ENCODE peak calls at places on chromosome 21, in six cellular contexts. E is fibroblast of lung; Y is lower lobe of right lung; V is OCI-LY7; L is CD4-positive, CD25-positive, alpha-beta regulatory T cell; O is esophagus squamous epithelium. S is an unnamed sample.

GRCh38 chr21:17548262-17548661 is 35.4 kb downstream of the CXADR start:
- DNase-seq in E (no peak), Y (no peak), V (no peak), L (no peak), O (no peak), S (no peak)

GRCh38 chr21:45390121-45390751 is 14.7 kb upstream of the COL18A1 start:
- DNase-seq in E (no peak), Y (peak; percentile 38), V (no peak), L (no peak), O (no peak), S (no peak)

GRCh38 chr21:18772404-18772803 is 368.8 kb upstream of the TMPRSS15 start:
- DNase-seq in E (peak; percentile 66), Y (no peak), V (no peak), L (no peak), O (no peak), S (no peak)

GRCh38 chr21:29365636-29366305 is 67.0 kb downstream of the BACH1 start:
- DNase-seq in E (no peak), Y (no peak), V (no peak), L (no peak), O (no peak), S (no peak)

GRCh38 chr21:33308586-33309490 is 15.9 kb upstream of the IFNAR1 start:
- DNase-seq in E (peak; percentile 21), Y (no peak), V (peak; percentile 100), L (no peak), O (no peak), S (peak; percentile 79)

GRCh38 chr21:36265431-36265830 is 54.6 kb upstream of the MORC3 start:
- DNase-seq in E (no peak), Y (no peak), V (no peak), L (no peak), O (no peak), S (no peak)

GRCh38 chr21:43645414-43645891 is 13.8 kb downstream of the HSF2BP start:
- DNase-seq in E (peak; percentile 78), Y (no peak), V (peak; percentile 56), L (no peak), O (no peak), S (peak; percentile 97)

GRCh38 chr21:18253809-18254208 is 9.2 kb downstream of the CHODL start:
- DNase-seq in E (no peak), Y (no peak), V (no peak), L (no peak), O (no peak), S (no peak)

GRCh38 chr21:14836950-14837349 is 227.8 kb downstream of the NRIP1 start:
- DNase-seq in E (peak; percentile 49), Y (no peak), V (no peak), L (no peak), O (no peak), S (no peak)

GRCh38 chr21:30444204-30444603 is 4.1 kb downstream of the KRTAP15-1 start:
- DNase-seq in E (no peak), Y (no peak), V (no peak), L (no peak), O (no peak), S (no peak)

GRCh38 chr21:40685121-40685630 is 161.8 kb downstream of the DSCAM start:
- DNase-seq in E (no peak), Y (no peak), V (no peak), L (no peak), O (no peak), S (no peak)

GRCh38 chr21:30646904-30647303 is 4.2 kb downstream of the KRTAP20-3 start:
- DNase-seq in E (no peak), Y (no peak), V (no peak), L (no peak), O (no peak), S (no peak)

GRCh38 chr21:31235671-31236450 is 108.2 kb downstream of the TIAM1 start:
- DNase-seq in E (peak; percentile 71), Y (no peak), V (no peak), L (no peak), O (no peak), S (no peak)

GRCh38 chr21:20814090-20814489 is 184.1 kb upstream of the NCAM2 start:
- DNase-seq in E (no peak), Y (no peak), V (no peak), L (no peak), O (no peak), S (no peak)

GRCh38 chr21:18138507-18138906 is 106.1 kb upstream of the CHODL start:
- DNase-seq in E (no peak), Y (no peak), V (no peak), L (no peak), O (no peak), S (no peak)

GRCh38 chr21:39754811-39755210 is 9.8 kb downstream of the IGSF5 start:
- DNase-seq in E (no peak), Y (no peak), V (no peak), L (no peak), O (no peak), S (no peak)

GRCh38 chr21:38377165-38378093 is 120.6 kb downstream of the KCNJ15 start:
- DNase-seq in E (no peak), Y (no peak), V (no peak), L (no peak), O (no peak), S (no peak)

GRCh38 chr21:38379171-38379570 is 119.1 kb downstream of the ERG start:
- DNase-seq in E (no peak), Y (no peak), V (no peak), L (no peak), O (no peak), S (no peak)

GRCh38 chr21:38380391-38381137 is 117.7 kb downstream of the ERG start:
- DNase-seq in E (peak; percentile 25), Y (no peak), V (no peak), L (no peak), O (no peak), S (peak; percentile 17)

GRCh38 chr21:38376693-38377092 is 119.9 kb downstream of the KCNJ15 start:
- DNase-seq in E (no peak), Y (no peak), V (no peak), L (no peak), O (no peak), S (no peak)

GRCh38 chr21:38376235-38376634 is 119.4 kb downstream of the KCNJ15 start:
- DNase-seq in E (no peak), Y (peak; percentile 54), V (no peak), L (no peak), O (no peak), S (no peak)
- H3K4me3 ChIP-seq in E (no peak overlapping the region), Y (peak overlapping the region; percentile 42), V (no peak overlapping the region), L (no peak overlapping the region), O (no peak overlapping the region), S (no peak overlapping the region)

GRCh38 chr21:25564349-25564948 is 42.8 kb downstream of the MRPL39 start:
- DNase-seq in E (no peak), Y (no peak), V (no peak), L (no peak), O (no peak), S (no peak)

GRCh38 chr21:25567472-25567871 is 39.8 kb downstream of the MRPL39 start:
- DNase-seq in E (no peak), Y (no peak), V (no peak), L (no peak), O (no peak), S (no peak)

GRCh38 chr21:25563399-25564116 is 43.7 kb downstream of the MRPL39 start:
- DNase-seq in E (peak; percentile 69), Y (no peak), V (no peak), L (no peak), O (no peak), S (no peak)

GRCh38 chr21:25566645-25567044 is 40.6 kb downstream of the MRPL39 start:
- DNase-seq in E (no peak), Y (no peak), V (no peak), L (no peak), O (no peak), S (no peak)

DNA sequence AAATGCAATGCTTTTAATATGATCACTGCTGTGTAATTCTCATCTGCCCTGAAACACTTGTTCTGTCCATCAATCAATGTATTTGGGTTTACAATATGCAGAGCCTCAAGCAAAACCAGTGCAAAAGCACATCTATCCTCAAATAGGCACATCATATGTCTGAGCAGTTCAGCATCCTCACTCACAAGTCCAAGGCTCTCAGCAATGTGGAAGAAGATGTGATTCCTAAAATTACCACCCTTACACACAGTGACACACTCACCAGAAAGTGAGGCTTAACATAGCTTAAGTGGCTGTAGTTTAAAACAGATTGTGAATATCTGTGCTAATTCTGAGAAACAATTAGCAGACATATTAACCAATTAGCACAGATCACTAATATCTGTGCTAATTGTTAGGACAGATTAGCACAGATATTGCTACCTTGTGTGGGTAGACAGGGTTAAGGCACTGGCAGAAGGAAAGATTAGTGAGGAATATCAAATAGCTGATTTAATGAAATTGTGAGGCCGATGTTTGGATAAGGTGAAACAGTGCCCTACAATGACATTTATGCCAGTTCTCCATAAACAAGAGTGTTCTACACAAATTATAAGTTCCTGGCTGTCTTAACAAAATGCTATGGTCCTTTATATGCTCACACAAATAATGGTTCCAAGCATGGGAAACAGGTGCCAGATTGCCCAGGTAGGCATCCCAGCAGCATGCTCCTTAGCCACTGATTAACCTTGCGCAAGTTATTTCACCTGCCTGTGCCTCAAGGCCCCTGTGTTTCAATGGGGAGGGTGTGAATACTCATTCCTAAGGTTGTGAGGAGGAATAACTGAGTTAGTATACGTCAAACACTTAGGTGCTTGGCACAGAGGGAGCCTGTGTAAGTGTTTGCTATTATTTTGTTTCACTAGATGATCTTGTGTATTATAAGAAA is 41.7 kb downstream of the MRPL39 start:
- DNase-seq in E (no peak), Y (no peak), V (no peak), L (no peak), O (no peak), S (no peak)
- H3K4me3 ChIP-seq in E (no peak overlapping the region), Y (no peak overlapping the region), V (no peak overlapping the region), L (peak overlapping the region; percentile 93), O (no peak overlapping the region), S (no peak overlapping the region)

GRCh38 chr21:42474982-42475381 is 21.0 kb downstream of the RSPH1 start:
- DNase-seq in E (no peak), Y (no peak), V (no peak), L (no peak), O (no peak), S (no peak)
- H3K4me3 ChIP-seq in E (no peak overlapping the region), Y (no peak overlapping the region), V (no peak overlapping the region), L (no peak overlapping the region), O (no peak overlapping the region), S (no peak overlapping the region)

GRCh38 chr21:42220138-42220701 is 1.3 kb downstream of the ABCG1 start:
- DNase-seq in E (peak; percentile 63), Y (peak; percentile 72), V (peak; percentile 89), L (peak; percentile 91), O (peak; percentile 34), S (peak; percentile 47)

GRCh38 chr21:42218836-42219605 is at the start of gene ABCG1:
- DNase-seq in E (peak; percentile 10), Y (peak; percentile 71), V (peak; percentile 70), L (peak; percentile 40), O (no peak), S (no peak)

GRCh38 chr21:42221581-42222345 is 2.8 kb downstream of the ABCG1 start:
- DNase-seq in E (peak; percentile 76), Y (no peak), V (no peak), L (no peak), O (no peak), S (no peak)

GRCh38 chr21:42222386-42222785 is 3.4 kb downstream of the ABCG1 start:
- DNase-seq in E (no peak), Y (no peak), V (no peak), L (no peak), O (no peak), S (no peak)

DNA sequence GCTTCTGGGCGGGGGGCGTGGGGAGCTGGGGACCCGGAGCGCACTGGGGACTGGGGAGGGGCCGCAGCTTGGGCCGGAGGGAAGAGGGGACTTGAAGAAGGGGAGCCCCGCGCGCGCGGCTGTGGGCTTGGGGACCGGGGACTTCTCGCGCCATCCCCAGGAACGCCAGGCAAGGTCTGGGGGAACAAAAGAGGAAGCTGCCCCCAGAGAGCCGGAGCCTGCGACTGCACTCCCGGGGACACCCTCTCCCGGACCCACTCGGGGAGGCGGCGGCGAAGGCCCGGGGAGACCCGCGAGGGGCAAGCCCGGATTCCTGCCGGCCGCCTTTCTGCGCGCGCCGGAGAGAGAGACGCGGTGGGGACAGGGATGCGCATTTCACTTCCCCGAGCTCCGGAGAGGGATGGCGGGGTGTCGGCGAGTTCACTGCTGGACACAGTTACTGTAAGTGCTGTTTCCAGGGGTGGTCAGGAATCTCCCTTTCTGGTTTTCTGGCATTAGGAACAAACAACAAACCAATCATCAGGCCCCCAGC is 732 bp downstream of the ABCG1 start:
- DNase-seq in E (peak; percentile 5), Y (peak; percentile 69), V (peak; percentile 49), L (no peak), O (no peak), S (no peak)
- H3K4me3 ChIP-seq in E (peak overlapping the region; percentile 32), Y (peak overlapping the region; percentile 73), V (peak overlapping the region; percentile 94), L (peak overlapping the region; percentile 94), O (peak overlapping the region; percentile 63), S (peak overlapping the region; percentile 29)

S was measured in fibroblast of villous mesenchyme.